ENCODE peak calls at places on chromosomes 11 and 22, in six cellular contexts. U, N, Q, R, M and W are unnamed samples.

GRCh38 chr11:110758012-110758411 is 45.8 kb upstream of the ARHGAP20 start:
- DNase-seq in U (no peak), N (peak), Q (no peak), R (no peak), M (no peak), W (no peak)

GRCh38 chr11:47756208-47756607 is 10.9 kb downstream of the FNBP4 start:
- DNase-seq in U (no peak), N (no peak), Q (no peak), R (peak), M (no peak), W (no peak)

GRCh38 chr11:84089072-84090057 is 803.2 kb upstream of the CCDC90B start:
- DNase-seq in U (no peak), N (no peak), Q (no peak), R (no peak), M (no peak), W (no peak)

GRCh38 chr11:122137081-122137793 is 21.2 kb upstream of the BLID start:
- DNase-seq in U (no peak), N (peak), Q (no peak), R (peak), M (no peak), W (no peak)

GRCh38 chr11:63951779-63952536 is 13.2 kb downstream of the NAA40 start:
- DNase-seq in U (no peak), N (no peak), Q (no peak), R (no peak), M (no peak), W (no peak)

GRCh38 chr22:38180841-38181452 is 683 bp downstream of the PLA2G6 start:
- DNase-seq in U (no peak), N (no peak), Q (no peak), R (peak), M (peak), W (peak)

GRCh38 chr11:61010466-61011238 is 39.2 kb downstream of the CD6 start:
- DNase-seq in U (no peak), N (no peak), Q (no peak), R (no peak), M (no peak), W (no peak)

GRCh38 chr11:123653997-123654565 is 343 bp downstream of the SCN3B start:
- DNase-seq in U (peak), N (peak), Q (peak), R (peak), M (peak), W (no peak)

GRCh38 chr11:96180341-96180740 is 162.7 kb downstream of the MAML2 start:
- DNase-seq in U (no peak), N (no peak), Q (no peak), R (no peak), M (no peak), W (no peak)

GRCh38 chr11:12430351-12430750 is 53.0 kb downstream of the PARVA start:
- DNase-seq in U (no peak), N (peak), Q (no peak), R (peak), M (no peak), W (no peak)

GRCh38 chr11:7677071-7677470 is 3.8 kb upstream of the CYB5R2 start:
- DNase-seq in U (no peak), N (peak), Q (no peak), R (peak), M (no peak), W (no peak)

GRCh38 chr22:34973926-34974325 is 92.0 kb upstream of the ISX start:
- DNase-seq in U (no peak), N (no peak), Q (no peak), R (no peak), M (no peak), W (no peak)

GRCh38 chr11:1102996-1103395 is 28.3 kb downstream of the MUC2 start:
- DNase-seq in U (no peak), N (no peak), Q (no peak), R (no peak), M (peak), W (no peak)

GRCh38 chr11:117885777-117886176 is 9.3 kb upstream of the FXYD6 start:
- DNase-seq in U (no peak), N (no peak), Q (no peak), R (no peak), M (no peak), W (no peak)

GRCh38 chr22:48734961-48735360 is 1092.7 kb downstream of the BRD1 start:
- DNase-seq in U (no peak), N (no peak), Q (peak), R (no peak), M (no peak), W (no peak)

GRCh38 chr11:57792060-57792541 is 30.5 kb downstream of the CTNND1 start:
- DNase-seq in U (no peak), N (peak), Q (no peak), R (no peak), M (peak), W (peak)

GRCh38 chr11:33116535-33116934 is 44.7 kb downstream of the CSTF3 start:
- DNase-seq in U (no peak), N (peak), Q (no peak), R (peak), M (no peak), W (no peak)

GRCh38 chr11:18617688-18618340 is 16.3 kb downstream of the SPTY2D1 start:
- DNase-seq in U (no peak), N (peak), Q (no peak), R (no peak), M (no peak), W (no peak)

DNA sequence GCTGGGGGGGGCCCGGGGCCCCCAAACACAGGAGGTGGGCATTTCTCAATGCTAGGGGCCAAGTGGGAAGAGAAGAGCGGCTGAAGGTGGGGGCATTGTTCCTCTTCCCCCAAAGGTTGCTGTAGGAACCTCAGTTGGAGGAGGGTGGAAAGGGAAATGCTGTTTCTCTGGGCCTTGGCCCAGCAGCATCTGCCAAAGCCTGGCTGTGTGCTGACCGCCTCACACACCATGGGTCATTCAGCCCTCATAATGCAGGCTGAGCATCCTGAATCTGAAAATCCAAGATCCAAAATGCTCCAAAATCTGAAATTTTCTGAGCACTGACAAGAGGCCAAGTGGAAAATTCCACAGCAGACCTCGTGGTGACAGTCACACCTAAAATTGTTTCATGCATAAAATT is 49.0 kb upstream of the BID start:
- DNase-seq in U (no peak), N (no peak), Q (no peak), R (no peak), M (no peak), W (no peak)
- H3K27ac ChIP-seq in U (no peak), N (no peak), Q (no peak), R (no peak), M (no peak), W (no peak)

DNA sequence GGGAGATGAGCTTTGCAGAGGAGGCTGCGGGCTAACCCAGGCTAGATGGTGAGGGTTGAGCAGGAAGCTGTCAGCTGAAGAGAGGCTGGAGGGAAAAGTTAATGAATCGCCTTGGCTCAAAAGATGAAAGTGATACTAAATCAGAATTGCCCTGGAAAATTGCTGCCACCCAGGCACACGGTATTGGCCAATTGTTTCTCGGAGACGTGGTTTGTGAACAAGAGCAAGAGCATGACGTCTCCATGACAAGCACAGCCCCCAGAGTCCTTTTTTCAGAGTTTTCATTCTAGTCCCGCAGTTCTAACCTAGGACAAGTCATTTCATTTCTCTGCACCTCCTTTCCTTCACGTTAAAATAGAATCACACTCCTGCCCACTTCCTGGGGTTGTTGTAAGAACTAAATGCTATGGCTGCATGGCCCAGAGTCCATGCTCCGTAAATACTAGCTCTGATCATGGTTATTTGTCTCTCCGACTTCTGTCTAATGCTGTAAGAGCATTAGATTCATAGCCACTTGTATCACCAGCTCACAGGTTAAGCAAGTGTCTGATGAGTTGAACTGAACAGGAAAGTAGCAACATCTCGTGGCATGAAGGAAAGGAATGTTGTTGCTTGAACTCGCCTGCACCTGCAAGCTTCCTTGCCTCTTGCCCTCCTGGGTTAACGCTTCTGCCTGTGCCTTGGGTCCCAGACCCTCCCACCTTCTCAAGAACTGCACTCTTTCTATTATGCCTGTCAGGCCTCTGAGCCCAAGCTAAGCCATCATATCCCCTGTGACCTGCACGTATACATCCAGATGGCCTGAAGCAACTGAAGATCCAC is 33.8 kb upstream of the NUP50 start:
- DNase-seq in U (no peak), N (no peak), Q (no peak), R (no peak), M (no peak), W (no peak)
- TF ChIP-seq CTCF in U (no peak), N (no peak), Q (no peak), R (no peak), M (no peak), W (no peak)

DNA sequence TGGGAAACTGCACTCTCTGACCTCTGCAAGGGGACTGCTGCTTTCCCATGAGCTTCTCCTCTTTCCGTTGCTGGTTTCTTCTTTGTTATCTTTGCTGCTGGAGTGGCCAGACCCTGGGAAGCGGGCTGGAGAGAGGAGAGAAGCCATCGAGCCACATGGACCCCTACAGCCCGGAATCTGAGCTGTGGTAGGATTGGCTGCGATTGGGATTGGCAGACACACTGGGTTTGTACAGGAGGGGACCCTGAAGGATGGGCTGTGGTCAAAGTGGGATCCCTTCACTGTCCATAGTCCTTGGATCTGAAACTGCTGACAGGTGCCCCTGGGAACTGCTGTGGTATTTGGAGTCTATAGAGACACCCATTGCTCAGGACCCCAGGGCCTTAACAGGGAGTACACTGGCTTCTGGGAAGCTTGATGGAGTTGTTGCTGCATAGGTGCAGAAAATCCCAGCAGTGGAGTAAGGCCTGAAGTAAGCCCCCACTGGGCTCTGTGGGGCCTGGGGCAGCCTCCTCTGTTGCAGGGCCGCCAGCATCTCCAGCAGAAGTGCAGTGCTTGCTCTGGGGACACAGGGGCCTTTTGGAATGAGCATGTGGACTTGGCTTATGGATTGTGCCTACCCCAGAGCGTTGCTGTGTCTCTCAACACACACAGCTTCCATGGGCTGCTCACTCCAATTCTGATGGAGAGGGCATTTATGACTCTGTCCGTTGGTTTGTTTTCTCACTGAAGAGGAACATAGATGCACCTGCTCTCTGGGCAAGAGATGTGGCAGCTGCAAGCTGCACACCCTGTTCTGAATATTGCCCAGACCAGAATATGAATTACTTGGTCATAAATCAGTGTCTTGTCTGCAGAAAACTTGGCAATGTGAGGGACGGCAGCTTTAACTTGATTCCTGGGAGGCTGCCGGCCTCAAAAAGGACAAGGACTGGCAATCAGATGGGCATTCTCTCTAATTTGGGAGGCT is 32.0 kb downstream of the BCR start:
- DNase-seq in U (no peak), N (no peak), Q (no peak), R (no peak), M (peak), W (no peak)
- H3K27ac ChIP-seq in U (no peak), N (no peak), Q (no peak), R (no peak), M (no peak), W (no peak)

GRCh38 chr11:36041988-36042606 is 98.2 kb downstream of the LDLRAD3 start:
- DNase-seq in U (no peak), N (no peak), Q (no peak), R (peak), M (no peak), W (no peak)
- TF ChIP-seq CTCF in U (peak), N (peak), Q (peak), R (peak), M (peak), W (no peak)

GRCh38 chr11:46271875-46272815 is 5.3 kb upstream of the CREB3L1 start:
- DNase-seq in U (no peak), N (no peak), Q (no peak), R (no peak), M (no peak), W (no peak)
- H3K27ac ChIP-seq in U (peak), N (peak), Q (peak), R (peak), M (peak), W (no peak)